ENCODE peak calls at places on chromosome 16, in nine cellular contexts. One of them, this sample, is unnamed.

GRCh38 chr16:3767333-3767977 is 50.1 kb upstream of the TRAP1 start:
- DNase-seq in body of pancreas: no peak
- DNase-seq in HepG2: no peak
- DNase-seq in transverse colon: no peak
- DNase-seq in breast epithelium: no peak
- DNase-seq in tibial artery: no peak
- DNase-seq in A549: no peak
- DNase-seq in upper lobe of right lung: no peak
- DNase-seq in SK-N-SH: no peak
- DNase-seq in this sample: no peak

GRCh38 chr16:20940864-20941634 is 40.5 kb downstream of the LYRM1 start:
- DNase-seq in HepG2: no peak
- DNase-seq in tibial artery: no peak
- DNase-seq in SK-N-SH: no peak
- DNase-seq in breast epithelium: no peak
- DNase-seq in A549: no peak
- DNase-seq in transverse colon: no peak
- DNase-seq in upper lobe of right lung: no peak
- DNase-seq in body of pancreas: no peak
- DNase-seq in this sample: no peak

GRCh38 chr16:73384561-73384960 is 336.6 kb upstream of the ZFHX3 start:
- DNase-seq in HepG2: no peak
- DNase-seq in transverse colon: no peak
- DNase-seq in SK-N-SH: no peak
- DNase-seq in A549: no peak
- DNase-seq in upper lobe of right lung: no peak
- DNase-seq in tibial artery: no peak
- DNase-seq in body of pancreas: no peak
- DNase-seq in breast epithelium: no peak
- DNase-seq in this sample: no peak

GRCh38 chr16:83957296-83957855 is 4.3 kb downstream of the OSGIN1 start:
- DNase-seq in transverse colon: no peak
- DNase-seq in breast epithelium: no peak
- DNase-seq in A549: no peak
- DNase-seq in HepG2: no peak
- DNase-seq in body of pancreas: no peak
- DNase-seq in upper lobe of right lung: no peak
- DNase-seq in tibial artery: no peak
- DNase-seq in SK-N-SH: no peak
- DNase-seq in this sample: no peak

GRCh38 chr16:48117217-48118105 is 38.3 kb downstream of the ABCC12 start:
- DNase-seq in body of pancreas: peak
- DNase-seq in upper lobe of right lung: peak
- DNase-seq in SK-N-SH: peak
- DNase-seq in A549: peak
- DNase-seq in breast epithelium: no peak
- DNase-seq in transverse colon: peak
- DNase-seq in tibial artery: no peak
- DNase-seq in HepG2: peak
- DNase-seq in this sample: peak

GRCh38 chr16:70552675-70553074 is 29.1 kb downstream of the SF3B3 start:
- DNase-seq in A549: no peak
- DNase-seq in SK-N-SH: no peak
- DNase-seq in breast epithelium: no peak
- DNase-seq in transverse colon: no peak
- DNase-seq in upper lobe of right lung: no peak
- DNase-seq in HepG2: no peak
- DNase-seq in body of pancreas: no peak
- DNase-seq in tibial artery: no peak
- DNase-seq in this sample: no peak

GRCh38 chr16:12257926-12258561 is 281.5 kb downstream of the SNX29 start:
- DNase-seq in breast epithelium: no peak
- DNase-seq in SK-N-SH: no peak
- DNase-seq in upper lobe of right lung: no peak
- DNase-seq in tibial artery: no peak
- DNase-seq in A549: no peak
- DNase-seq in transverse colon: peak
- DNase-seq in HepG2: peak
- DNase-seq in body of pancreas: no peak
- DNase-seq in this sample: no peak

GRCh38 chr16:56327071-56327928 is 98.0 kb downstream of the AMFR start:
- DNase-seq in transverse colon: no peak
- DNase-seq in A549: no peak
- DNase-seq in SK-N-SH: no peak
- DNase-seq in HepG2: no peak
- DNase-seq in tibial artery: no peak
- DNase-seq in breast epithelium: no peak
- DNase-seq in body of pancreas: no peak
- DNase-seq in upper lobe of right lung: no peak
- DNase-seq in this sample: no peak

GRCh38 chr16:88346680-88347505 is 35.9 kb upstream of the ZNF469 start:
- DNase-seq in transverse colon: no peak
- DNase-seq in body of pancreas: no peak
- DNase-seq in SK-N-SH: no peak
- DNase-seq in HepG2: no peak
- DNase-seq in A549: no peak
- DNase-seq in tibial artery: no peak
- DNase-seq in breast epithelium: no peak
- DNase-seq in upper lobe of right lung: no peak
- DNase-seq in this sample: no peak

GRCh38 chr16:88345943-88346560 is 36.7 kb upstream of the ZNF469 start:
- DNase-seq in transverse colon: no peak
- DNase-seq in A549: no peak
- DNase-seq in breast epithelium: no peak
- DNase-seq in upper lobe of right lung: no peak
- DNase-seq in SK-N-SH: peak
- DNase-seq in HepG2: no peak
- DNase-seq in tibial artery: peak
- DNase-seq in body of pancreas: no peak
- DNase-seq in this sample: no peak

GRCh38 chr16:88348377-88349152 is 34.2 kb upstream of the ZNF469 start:
- DNase-seq in breast epithelium: no peak
- DNase-seq in A549: no peak
- DNase-seq in tibial artery: no peak
- DNase-seq in body of pancreas: no peak
- DNase-seq in HepG2: no peak
- DNase-seq in upper lobe of right lung: no peak
- DNase-seq in transverse colon: no peak
- DNase-seq in SK-N-SH: peak
- DNase-seq in this sample: no peak

GRCh38 chr16:88349153-88349902 is 33.4 kb upstream of the ZNF469 start:
- DNase-seq in transverse colon: no peak
- DNase-seq in SK-N-SH: no peak
- DNase-seq in tibial artery: no peak
- DNase-seq in A549: no peak
- DNase-seq in breast epithelium: no peak
- DNase-seq in body of pancreas: no peak
- DNase-seq in upper lobe of right lung: no peak
- DNase-seq in HepG2: no peak
- DNase-seq in this sample: no peak

DNA sequence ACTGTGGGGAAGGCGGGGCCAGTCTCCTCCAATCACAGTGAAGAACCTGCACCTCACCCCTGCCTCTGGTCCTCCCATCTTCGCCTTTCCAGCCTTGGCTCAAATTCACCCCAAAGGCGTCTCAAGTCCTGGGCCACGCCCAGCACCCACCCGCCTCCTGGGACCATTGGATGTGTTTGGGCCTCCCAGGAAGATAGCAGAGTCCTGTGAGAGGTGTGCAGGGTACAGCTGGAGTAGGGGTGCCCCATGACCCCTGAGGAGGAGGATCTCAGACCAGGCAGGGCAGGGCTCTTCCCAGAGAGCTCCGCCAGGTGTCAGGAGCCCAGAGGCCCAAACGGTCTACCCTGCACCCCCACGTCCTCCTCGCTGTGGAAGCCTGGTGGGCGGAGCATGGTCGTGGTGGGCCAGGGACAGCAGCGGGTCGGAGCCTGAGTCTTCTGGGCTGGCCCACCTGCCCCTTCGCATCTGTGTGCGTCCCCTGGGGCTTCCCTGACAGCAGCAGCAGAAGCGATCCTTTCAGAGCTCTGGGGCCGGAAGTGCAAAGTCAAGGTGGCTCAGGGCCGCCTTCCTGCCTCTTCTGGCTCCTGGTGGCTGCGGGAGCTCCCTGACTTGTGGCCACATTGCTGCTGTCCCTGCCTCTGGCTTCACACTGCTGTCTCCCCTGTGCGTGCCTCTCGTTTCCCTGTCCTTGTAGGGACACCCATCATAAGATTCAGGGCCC is 34.9 kb upstream of the ZNF469 start:
- DNase-seq in HepG2: no peak
- DNase-seq in SK-N-SH: peak
- DNase-seq in transverse colon: no peak
- DNase-seq in tibial artery: no peak
- DNase-seq in body of pancreas: no peak
- DNase-seq in upper lobe of right lung: no peak
- DNase-seq in A549: no peak
- DNase-seq in breast epithelium: no peak
- DNase-seq in this sample: no peak
- TF ChIP-seq CTCF in HepG2: no peak
- TF ChIP-seq CTCF in SK-N-SH: no peak
- TF ChIP-seq CTCF in transverse colon: no peak
- TF ChIP-seq CTCF in tibial artery: no peak
- TF ChIP-seq CTCF in body of pancreas: no peak
- TF ChIP-seq CTCF in upper lobe of right lung: no peak
- TF ChIP-seq CTCF in A549: no peak
- TF ChIP-seq CTCF in breast epithelium: no peak
- TF ChIP-seq CTCF in this sample: no peak

DNA sequence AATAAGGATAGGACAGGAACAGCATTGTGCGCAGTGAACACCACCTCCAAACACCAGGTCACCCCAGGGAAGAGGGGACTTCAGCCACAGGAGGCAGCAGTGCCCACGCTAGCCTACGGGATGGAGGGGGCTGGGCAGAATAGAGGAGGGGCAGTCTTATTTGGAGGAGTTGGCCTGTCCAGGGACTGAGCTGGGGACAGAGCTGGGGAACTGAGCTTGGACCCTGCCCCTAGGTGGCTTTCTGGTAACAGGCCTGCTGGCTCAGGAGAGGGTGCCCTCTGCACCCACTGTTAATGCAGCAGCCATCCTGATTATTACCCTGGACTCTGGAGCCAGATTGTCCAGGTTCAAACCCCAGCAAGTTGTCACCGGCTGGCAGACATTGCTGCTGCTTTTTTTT is 9.3 kb downstream of the CCDC102A start:
- DNase-seq in transverse colon: no peak
- DNase-seq in tibial artery: no peak
- DNase-seq in A549: no peak
- DNase-seq in body of pancreas: no peak
- DNase-seq in HepG2: peak
- DNase-seq in breast epithelium: no peak
- DNase-seq in SK-N-SH: peak
- DNase-seq in upper lobe of right lung: peak
- DNase-seq in this sample: no peak
- TF ChIP-seq CTCF in transverse colon: no peak
- TF ChIP-seq CTCF in tibial artery: no peak
- TF ChIP-seq CTCF in A549: no peak
- TF ChIP-seq CTCF in body of pancreas: no peak
- TF ChIP-seq CTCF in HepG2: peak
- TF ChIP-seq CTCF in breast epithelium: no peak
- TF ChIP-seq CTCF in SK-N-SH: no peak
- TF ChIP-seq CTCF in upper lobe of right lung: no peak
- TF ChIP-seq CTCF in this sample: no peak

GRCh38 chr16:29734826-29735225 is 11.0 kb downstream of the C16orf54 start:
- DNase-seq in A549: no peak
- DNase-seq in transverse colon: no peak
- DNase-seq in breast epithelium: no peak
- DNase-seq in SK-N-SH: no peak
- DNase-seq in body of pancreas: no peak
- DNase-seq in upper lobe of right lung: no peak
- DNase-seq in HepG2: no peak
- DNase-seq in tibial artery: no peak
- DNase-seq in this sample: no peak

GRCh38 chr16:29730649-29731048 is 15.1 kb downstream of the C16orf54 start:
- DNase-seq in A549: no peak
- DNase-seq in tibial artery: no peak
- DNase-seq in SK-N-SH: no peak
- DNase-seq in HepG2: no peak
- DNase-seq in transverse colon: peak
- DNase-seq in body of pancreas: no peak
- DNase-seq in breast epithelium: no peak
- DNase-seq in upper lobe of right lung: peak
- DNase-seq in this sample: no peak

GRCh38 chr16:29727452-29727851 is 18.3 kb downstream of the C16orf54 start:
- DNase-seq in A549: no peak
- DNase-seq in SK-N-SH: no peak
- DNase-seq in body of pancreas: no peak
- DNase-seq in upper lobe of right lung: peak
- DNase-seq in breast epithelium: no peak
- DNase-seq in tibial artery: no peak
- DNase-seq in transverse colon: no peak
- DNase-seq in HepG2: no peak
- DNase-seq in this sample: no peak

GRCh38 chr16:29726845-29727379 is 18.9 kb downstream of the C16orf54 start:
- DNase-seq in body of pancreas: no peak
- DNase-seq in breast epithelium: no peak
- DNase-seq in tibial artery: no peak
- DNase-seq in transverse colon: no peak
- DNase-seq in SK-N-SH: no peak
- DNase-seq in HepG2: no peak
- DNase-seq in A549: no peak
- DNase-seq in upper lobe of right lung: peak
- DNase-seq in this sample: no peak

GRCh38 chr16:29729116-29729521 is 16.7 kb downstream of the C16orf54 start:
- DNase-seq in A549: peak
- DNase-seq in SK-N-SH: peak
- DNase-seq in upper lobe of right lung: peak
- DNase-seq in body of pancreas: no peak
- DNase-seq in transverse colon: no peak
- DNase-seq in breast epithelium: no peak
- DNase-seq in tibial artery: no peak
- DNase-seq in HepG2: peak
- DNase-seq in this sample: peak
- TF ChIP-seq CTCF in A549: peak
- TF ChIP-seq CTCF in SK-N-SH: peak
- TF ChIP-seq CTCF in upper lobe of right lung: peak
- TF ChIP-seq CTCF in body of pancreas: peak
- TF ChIP-seq CTCF in transverse colon: peak
- TF ChIP-seq CTCF in breast epithelium: peak
- TF ChIP-seq CTCF in tibial artery: peak
- TF ChIP-seq CTCF in HepG2: peak
- TF ChIP-seq CTCF in this sample: peak

GRCh38 chr16:31010539-31010938 is at the start of gene STX1B:
- DNase-seq in SK-N-SH: peak
- DNase-seq in tibial artery: no peak
- DNase-seq in breast epithelium: no peak
- DNase-seq in transverse colon: peak
- DNase-seq in HepG2: no peak
- DNase-seq in body of pancreas: no peak
- DNase-seq in A549: no peak
- DNase-seq in upper lobe of right lung: no peak
- DNase-seq in this sample: no peak

GRCh38 chr16:31010943-31011342 is 505 bp upstream of the STX1B start:
- DNase-seq in tibial artery: no peak
- DNase-seq in HepG2: no peak
- DNase-seq in upper lobe of right lung: no peak
- DNase-seq in body of pancreas: no peak
- DNase-seq in A549: no peak
- DNase-seq in breast epithelium: no peak
- DNase-seq in transverse colon: no peak
- DNase-seq in SK-N-SH: no peak
- DNase-seq in this sample: no peak

DNA sequence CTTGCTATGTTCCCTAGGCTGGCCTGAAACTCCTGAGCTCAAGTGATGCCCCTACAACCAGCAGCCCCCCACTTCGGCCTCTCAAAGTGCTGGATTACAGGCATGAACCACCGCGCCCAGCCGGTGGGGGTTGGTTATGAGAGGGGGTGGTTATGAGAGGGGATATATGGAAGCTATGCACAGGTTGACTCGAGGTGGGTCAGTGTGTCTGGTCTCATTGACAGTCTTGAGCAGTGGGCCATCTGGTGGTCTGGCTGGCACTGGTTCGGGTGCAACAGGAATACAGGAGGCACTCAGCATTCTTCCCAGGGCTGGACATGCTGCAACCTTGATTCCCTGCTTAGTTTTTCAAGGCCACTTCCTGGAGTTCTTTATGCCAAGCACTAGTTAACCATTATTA is 5.6 kb upstream of the STX1B start:
- DNase-seq in HepG2: peak
- DNase-seq in tibial artery: no peak
- DNase-seq in body of pancreas: peak
- DNase-seq in breast epithelium: no peak
- DNase-seq in A549: no peak
- DNase-seq in SK-N-SH: peak
- DNase-seq in upper lobe of right lung: no peak
- DNase-seq in transverse colon: no peak
- DNase-seq in this sample: no peak
- TF ChIP-seq CTCF in HepG2: peak
- TF ChIP-seq CTCF in tibial artery: no peak
- TF ChIP-seq CTCF in body of pancreas: no peak
- TF ChIP-seq CTCF in breast epithelium: no peak
- TF ChIP-seq CTCF in A549: peak
- TF ChIP-seq CTCF in SK-N-SH: no peak
- TF ChIP-seq CTCF in upper lobe of right lung: no peak
- TF ChIP-seq CTCF in transverse colon: no peak
- TF ChIP-seq CTCF in this sample: no peak